ENCODE peak calls at places on chromosomes 1 and 21, in ten cellular contexts. S, T, U, N, V, J, O, X, B and F are unnamed samples.
A peak's percentile ranks its signal among the peaks of the same experiment; 100 is the strongest.

GRCh38 chr1:57683037-57683928 is 259.4 kb upstream of the DAB1 start:
- DNase-seq in V (no peak), U (no peak), O (no peak), B (no peak), J (no peak), X (no peak), T (no peak), S (no peak), N (no peak), F (no peak)

GRCh38 chr1:110021285-110021684 is 13.1 kb upstream of the STRIP1 start:
- DNase-seq in T (peak; percentile 31), B (peak; percentile 65), X (no peak), S (no peak), O (no peak), N (no peak), V (no peak), J (no peak), U (no peak), F (no peak)

GRCh38 chr1:9201421-9202239 is 32.9 kb upstream of the H6PD start:
- DNase-seq in T (peak; percentile 43), S (no peak), U (no peak), J (no peak), V (no peak), B (peak; percentile 83), O (no peak), N (peak; percentile 74), X (no peak), F (no peak)

GRCh38 chr1:100924212-100924611 is 28.3 kb downstream of the SLC30A7 start:
- DNase-seq in O (no peak), B (peak; percentile 46), X (no peak), T (peak; percentile 37), U (no peak), J (no peak), S (no peak), V (no peak), N (peak; percentile 47), F (no peak)

GRCh38 chr21:33334824-33335223 is 10.1 kb downstream of the IFNAR1 start:
- DNase-seq in T (no peak), O (no peak), J (no peak), U (no peak), S (no peak), V (no peak), N (no peak), B (no peak), X (no peak), F (no peak)

GRCh38 chr1:76726251-76726650 is 141.0 kb upstream of the ST6GALNAC5 start:
- DNase-seq in J (no peak), N (no peak), B (no peak), X (no peak), V (no peak), O (no peak), S (no peak), U (no peak), T (no peak), F (no peak)

GRCh38 chr1:51444096-51444495 is 75.0 kb downstream of the EPS15 start:
- DNase-seq in X (no peak), B (no peak), S (no peak), N (no peak), O (no peak), T (no peak), J (no peak), V (no peak), U (no peak), F (no peak)

GRCh38 chr1:28159243-28159642 is 17.2 kb downstream of the PTAFR start:
- DNase-seq in T (no peak), N (no peak), O (no peak), X (no peak), U (no peak), S (no peak), V (no peak), J (peak; percentile 22), B (no peak), F (no peak)

GRCh38 chr1:167232801-167233200 is 12.1 kb downstream of the POU2F1 start:
- DNase-seq in O (no peak), X (no peak), J (no peak), B (no peak), V (no peak), N (no peak), T (peak; percentile 22), U (no peak), S (no peak), F (no peak)

GRCh38 chr1:232764458-232765231 is 40.6 kb upstream of the MAP10 start:
- DNase-seq in O (no peak), U (no peak), B (no peak), S (no peak), J (no peak), X (no peak), N (no peak), V (no peak), T (no peak), F (no peak)

GRCh38 chr1:161743231-161743630 is 6.4 kb upstream of the DUSP12 start:
- DNase-seq in J (no peak), X (no peak), V (no peak), S (no peak), O (no peak), B (no peak), N (no peak), U (no peak), T (no peak), F (no peak)

GRCh38 chr1:207049974-207050391 is 1.0 kb downstream of the YOD1 start:
- DNase-seq in J (no peak), N (peak; percentile 38), V (no peak), U (peak; percentile 48), X (no peak), S (no peak), O (peak; percentile 64), T (peak; percentile 82), B (no peak), F (no peak)

GRCh38 chr21:44814498-44815023 is 3.3 kb downstream of the SUMO3 start:
- DNase-seq in B (peak; percentile 87), O (no peak), S (no peak), U (no peak), T (no peak), N (no peak), J (no peak), X (no peak), V (no peak), F (no peak)

GRCh38 chr1:183942933-183943693 is 94.4 kb downstream of the COLGALT2 start:
- DNase-seq in S (no peak), B (peak; percentile 93), X (no peak), N (peak; percentile 100), O (peak; percentile 12), V (peak; percentile 43), U (no peak), T (peak; percentile 79), J (peak; percentile 60), F (no peak)

GRCh38 chr1:63506782-63507181 is 16.2 kb downstream of the ITGB3BP start:
- DNase-seq in J (no peak), B (no peak), U (no peak), S (no peak), N (no peak), O (no peak), X (no peak), V (no peak), T (no peak), F (no peak)

GRCh38 chr1:238484121-238484520 is 593.4 kb upstream of the ZP4 start:
- DNase-seq in B (no peak), J (no peak), S (no peak), V (no peak), U (no peak), N (peak; percentile 18), O (no peak), T (peak; percentile 26), X (no peak), F (no peak)

GRCh38 chr1:100719490-100719889 is at the start of gene VCAM1:
- DNase-seq in U (no peak), S (no peak), N (no peak), J (no peak), X (no peak), T (no peak), O (peak; percentile 88), B (no peak), V (peak; percentile 17), F (no peak)

GRCh38 chr1:16085521-16085920 is 12.1 kb upstream of the FAM131C start:
- DNase-seq in V (no peak), X (no peak), J (no peak), U (no peak), B (peak; percentile 47), N (no peak), T (no peak), O (no peak), S (no peak), F (no peak)

GRCh38 chr1:32780628-32781267 is 36.4 kb downstream of the YARS1 start:
- DNase-seq in N (no peak), B (no peak), J (no peak), T (peak; percentile 55), X (no peak), U (no peak), O (no peak), S (no peak), V (no peak), F (no peak)

GRCh38 chr21:34737115-34737514 is 68.3 kb downstream of the CLIC6 start:
- DNase-seq in O (no peak), U (no peak), T (peak; percentile 54), N (peak; percentile 49), B (no peak), V (no peak), J (no peak), S (no peak), X (no peak), F (no peak)
- H3K9me3 ChIP-seq in O (no peaks in the 10 kb centered on the region), U (no peaks in the 10 kb centered on the region), T (no peaks in the 10 kb centered on the region), N (no peaks in the 10 kb centered on the region), B (no peaks in the 10 kb centered on the region), V (no peaks in the 10 kb centered on the region), J (no peaks in the 10 kb centered on the region), S (no peaks in the 10 kb centered on the region), X (no peaks in the 10 kb centered on the region), F (no peaks in the 10 kb centered on the region)

GRCh38 chr1:181469829-181470228 is 13.5 kb upstream of the CACNA1E start:
- DNase-seq in V (no peak), J (no peak), U (no peak), B (peak; percentile 82), S (no peak), O (peak; percentile 20), N (peak; percentile 88), T (peak; percentile 43), X (no peak), F (no peak)
- H3K9me3 ChIP-seq in V (no peaks in the 10 kb centered on the region), J (no peaks in the 10 kb centered on the region), U (no peaks in the 10 kb centered on the region), B (no peaks in the 10 kb centered on the region), S (no peaks in the 10 kb centered on the region), O (no peaks in the 10 kb centered on the region), N (no peaks in the 10 kb centered on the region), T (no peaks in the 10 kb centered on the region), X (no peaks in the 10 kb centered on the region), F (peaks cover 5% of the 10 kb centered on the region)

DNA sequence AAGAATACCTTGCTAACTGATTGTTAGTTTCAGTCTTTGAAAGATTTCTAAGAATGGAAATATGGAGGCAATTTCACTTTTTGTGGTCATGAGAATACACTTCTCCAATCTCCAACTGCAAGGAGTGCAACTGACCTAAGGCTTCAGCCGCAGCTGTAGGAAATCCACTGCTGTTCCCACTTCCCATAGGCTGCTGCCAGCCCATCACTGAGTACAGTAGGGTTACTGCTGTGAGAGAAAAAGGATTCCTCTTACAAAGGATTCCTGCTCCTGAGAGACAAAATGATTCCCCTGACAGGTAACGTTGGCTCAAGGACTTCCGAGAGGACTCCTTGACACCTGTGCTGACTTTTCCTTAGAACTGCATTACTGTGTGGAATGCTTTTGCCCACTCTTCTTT is 87.4 kb downstream of the ADGRL4 start:
- DNase-seq in S (no peak), X (no peak), J (no peak), V (no peak), O (no peak), B (no peak), N (no peak), U (no peak), T (no peak), F (no peak)
- H3K9me3 ChIP-seq in S (no peaks in the 10 kb centered on the region), X (no peaks in the 10 kb centered on the region), J (no peaks in the 10 kb centered on the region), V (no peaks in the 10 kb centered on the region), O (no peaks in the 10 kb centered on the region), B (no peaks in the 10 kb centered on the region), N (no peaks in the 10 kb centered on the region), U (no peaks in the 10 kb centered on the region), T (no peaks in the 10 kb centered on the region), F (no peaks in the 10 kb centered on the region)

GRCh38 chr1:31467005-31467674 is 54.1 kb downstream of the SERINC2 start:
- DNase-seq in T (peak; percentile 10), U (no peak), O (no peak), B (no peak), J (no peak), S (no peak), N (no peak), V (no peak), X (no peak), F (no peak)
- H3K9me3 ChIP-seq in T (peaks cover 18% of the 10 kb centered on the region), U (peaks cover 15% of the 10 kb centered on the region), O (no peaks in the 10 kb centered on the region), B (peaks cover 7% of the 10 kb centered on the region), J (peaks cover 9% of the 10 kb centered on the region), S (no peaks in the 10 kb centered on the region), N (no peaks in the 10 kb centered on the region), V (peaks cover 9% of the 10 kb centered on the region), X (peaks cover 10% of the 10 kb centered on the region), F (peaks cover 28% of the 10 kb centered on the region)